ENCODE peak calls at places on chromosomes 4 and X, in eight cellular contexts. T is spleen, G is tibial nerve, Q is stomach, P is ovary, L is A549, H is IMR-90, A is uterus. C is an unnamed sample.

GRCh38 chrX:115553171-115553570 is 7.8 kb upstream of the PLS3 start:
- DNase-seq in Q (no peak), A (no peak), P (no peak), H (no peak), T (no peak), L (no peak), G (no peak), C (no peak)

GRCh38 chr4:65825121-65825520 is 154.8 kb upstream of the EPHA5 start:
- DNase-seq in G (no peak), T (no peak), H (peak), Q (no peak), L (no peak), P (no peak), A (no peak), C (no peak)

GRCh38 chr4:1187182-1187581 is 14.8 kb upstream of the SPON2 start:
- DNase-seq in G (no peak), Q (peak), H (peak), L (no peak), A (peak), P (no peak), T (no peak), C (peak)

GRCh38 chr4:26827798-26828197 is 32.8 kb upstream of the STIM2 start:
- DNase-seq in T (no peak), P (no peak), A (no peak), G (no peak), Q (no peak), H (no peak), L (no peak), C (no peak)

GRCh38 chr4:8374851-8375649 is 65.5 kb downstream of the ACOX3 start:
- DNase-seq in L (no peak), A (no peak), Q (no peak), G (no peak), T (peak), H (no peak), P (peak), C (no peak)

GRCh38 chr4:140185725-140186124 is 31.7 kb upstream of the MAML3 start:
- DNase-seq in L (no peak), P (no peak), G (no peak), H (no peak), A (no peak), Q (no peak), T (no peak), C (no peak)

GRCh38 chrX:128975716-128976115 is 547.6 kb downstream of the SMARCA1 start:
- DNase-seq in A (no peak), T (no peak), Q (peak), H (no peak), P (no peak), G (peak), L (peak), C (peak)

GRCh38 chr4:88219099-88219498 is 60.7 kb upstream of the ABCG2 start:
- DNase-seq in H (peak), G (no peak), T (no peak), Q (no peak), P (no peak), L (peak), A (no peak), C (no peak)

GRCh38 chr4:17475481-17475880 is 36.4 kb downstream of the QDPR start:
- DNase-seq in A (no peak), Q (no peak), H (peak), G (no peak), T (no peak), L (no peak), P (no peak), C (no peak)

GRCh38 chr4:47704693-47705325 is 133.1 kb downstream of the CORIN start:
- DNase-seq in A (no peak), L (no peak), Q (peak), G (no peak), P (no peak), T (no peak), H (peak), C (no peak)

GRCh38 chr4:44558206-44558605 is 93.2 kb downstream of the YIPF7 start:
- DNase-seq in H (no peak), Q (no peak), A (no peak), P (no peak), G (no peak), L (no peak), T (no peak), C (no peak)
- TF ChIP-seq CTCF in H (no peak), Q (no peak), A (no peak), P (no peak), G (no peak), L (no peak), T (no peak), C (no peak)

DNA sequence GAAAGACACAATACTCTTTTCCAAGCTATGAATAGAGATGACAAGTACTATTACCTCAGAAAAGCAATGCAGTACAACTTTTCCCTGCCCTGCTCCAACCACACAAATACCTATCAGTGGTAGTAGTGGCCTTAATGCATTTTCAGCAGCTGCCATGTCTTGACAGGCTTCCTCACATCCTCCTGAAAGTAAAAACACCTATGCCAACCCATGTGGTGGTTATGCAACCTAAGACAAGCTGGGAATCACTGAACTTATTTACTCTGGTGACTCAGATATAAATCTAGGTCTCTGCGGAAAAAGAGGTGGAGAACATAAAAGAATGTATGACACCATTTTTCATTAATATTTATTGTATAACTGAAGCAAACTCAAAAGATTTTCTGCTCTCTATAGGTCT is 14.5 kb downstream of the WDFY3 start:
- DNase-seq in G (no peak), P (no peak), H (peak), T (no peak), A (no peak), L (peak), Q (no peak), C (no peak)
- H3K27ac ChIP-seq in G (no peak), P (no peak), H (no peak), T (no peak), A (no peak), L (peak), Q (peak), C (no peak)

GRCh38 chrX:118726887-118727685 is at the start of gene IL13RA1:
- DNase-seq in H (peak), L (peak), G (peak), Q (peak), T (peak), A (peak), P (peak), C (peak)
- TF ChIP-seq POLR2A in H (peak), L (peak), G (no peak), Q (no peak), T (peak), A (peak), P (peak), C (peak)

GRCh38 chr4:7296661-7297335 is 104.5 kb downstream of the SORCS2 start:
- DNase-seq in T (no peak), L (no peak), G (no peak), A (no peak), H (no peak), Q (no peak), P (no peak), C (no peak)

GRCh38 chr4:7297374-7297773 is 105.0 kb downstream of the SORCS2 start:
- DNase-seq in G (no peak), T (no peak), L (no peak), H (no peak), Q (no peak), P (no peak), A (no peak), C (no peak)

GRCh38 chr4:7297881-7298280 is 105.5 kb downstream of the SORCS2 start:
- DNase-seq in T (no peak), A (no peak), H (no peak), Q (no peak), P (no peak), L (no peak), G (no peak), C (no peak)

GRCh38 chr4:7295201-7295916 is 103.0 kb downstream of the SORCS2 start:
- DNase-seq in L (no peak), P (peak), A (peak), G (peak), T (no peak), Q (no peak), H (no peak), C (peak)

GRCh38 chr4:7295917-7296660 is 103.8 kb downstream of the SORCS2 start:
- DNase-seq in P (peak), L (peak), Q (no peak), H (peak), T (no peak), A (peak), G (peak), C (peak)
- TF ChIP-seq CTCF in P (peak), L (peak), Q (no peak), H (peak), T (peak), A (peak), G (peak), C (peak)

DNA sequence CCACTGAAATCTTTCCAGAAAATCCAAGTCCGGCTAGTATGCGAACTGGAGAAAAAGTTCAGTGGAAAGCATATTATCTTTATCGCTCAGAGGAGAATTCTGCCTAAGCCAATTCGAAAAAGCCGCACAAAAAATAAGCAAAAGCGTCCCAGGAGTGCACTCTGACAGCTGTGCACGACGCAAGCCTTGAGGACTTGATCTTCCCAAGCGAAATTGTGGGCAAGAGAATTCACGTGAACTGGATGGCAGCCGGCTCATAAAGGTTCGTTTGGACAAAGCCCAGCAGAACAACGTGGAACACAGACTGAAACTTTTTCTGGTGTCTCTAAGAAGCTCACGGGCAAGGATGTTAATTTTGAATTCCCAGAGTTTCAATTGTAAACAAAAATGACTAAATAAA is 34.4 kb downstream of the STX18 start:
- DNase-seq in T (no peak), H (no peak), G (no peak), Q (no peak), P (no peak), L (no peak), A (no peak), C (no peak)
- H3K27ac ChIP-seq in T (no peak), H (no peak), G (no peak), Q (no peak), P (peak), L (no peak), A (peak), C (peak)

GRCh38 chr4:5824635-5825034 is 68.3 kb downstream of the CRMP1 start:
- DNase-seq in H (peak), T (no peak), Q (no peak), P (no peak), G (no peak), L (peak), A (no peak), C (no peak)
- TF ChIP-seq POLR2A in H (no peak), T (no peak), Q (no peak), P (no peak), G (no peak), L (no peak), A (no peak), C (no peak)

GRCh38 chrX:153398275-153398960 is 2.7 kb downstream of the PNMA6E start:
- DNase-seq in L (no peak), T (peak), P (peak), H (no peak), Q (no peak), G (no peak), A (no peak), C (no peak)

GRCh38 chrX:153397256-153397960 is 3.7 kb downstream of the PNMA6E start:
- DNase-seq in H (no peak), Q (no peak), P (peak), G (no peak), A (no peak), L (no peak), T (peak), C (no peak)

GRCh38 chrX:153396320-153397195 is 4.6 kb downstream of the PNMA6E start:
- DNase-seq in A (no peak), H (no peak), G (no peak), Q (no peak), T (peak), L (no peak), P (peak), C (no peak)

GRCh38 chrX:153401133-153401764 is at the start of gene PNMA6E:
- DNase-seq in H (no peak), L (no peak), G (no peak), Q (no peak), P (no peak), T (peak), A (no peak), C (no peak)

DNA sequence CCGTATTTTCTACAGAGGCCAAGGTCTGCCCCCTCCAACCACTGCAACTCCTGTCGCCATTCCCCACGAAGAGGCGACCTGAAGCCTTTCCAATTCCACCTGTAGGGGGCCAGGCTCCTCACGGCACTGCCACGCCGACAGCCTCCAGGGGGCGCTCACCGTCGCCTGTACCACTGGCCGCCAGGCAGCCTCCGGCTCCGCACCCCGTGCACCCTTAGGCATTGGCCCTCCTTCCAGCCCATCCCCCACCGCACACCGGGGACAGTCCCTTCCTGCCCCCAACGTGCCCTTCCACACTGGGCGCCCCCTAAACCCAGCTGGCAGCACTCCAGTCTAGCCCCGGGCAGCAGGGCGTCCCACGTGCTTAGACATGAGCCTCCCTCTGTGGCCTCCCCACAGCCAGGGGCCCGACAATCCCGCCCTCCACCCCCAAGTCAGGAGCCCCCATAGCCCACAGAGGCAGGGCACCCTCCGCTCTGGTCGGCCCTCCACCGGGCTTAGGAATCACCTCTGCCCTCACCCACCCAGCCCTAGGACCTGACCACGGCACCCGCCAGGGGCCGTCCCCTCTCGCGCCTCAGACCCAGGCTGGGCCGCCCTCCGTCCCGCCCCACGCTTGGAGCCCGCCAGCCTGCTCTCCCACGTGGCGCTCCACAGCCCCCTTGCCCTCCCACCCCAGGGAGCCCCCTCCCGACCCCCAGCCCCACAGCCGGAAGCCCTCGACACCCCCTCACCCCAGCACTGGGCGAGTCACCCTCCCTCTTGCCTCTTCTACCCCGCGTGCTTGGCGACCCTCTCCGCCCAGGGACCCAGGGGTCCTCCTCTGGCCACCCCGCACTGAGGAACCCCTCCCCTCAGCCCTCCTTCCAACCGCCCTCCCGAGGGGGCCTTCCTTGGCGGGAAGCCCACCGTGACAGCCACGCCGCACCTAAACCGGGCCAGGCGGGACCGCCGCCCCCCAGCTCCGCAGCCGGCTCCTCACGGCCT is 711 bp downstream of the PNMA6E start:
- DNase-seq in Q (peak), L (peak), G (no peak), P (no peak), H (no peak), A (no peak), T (peak), C (peak)
- TF ChIP-seq CTCF in Q (no peak), L (peak), G (no peak), P (peak), H (peak), A (no peak), T (peak), C (peak)

DNA sequence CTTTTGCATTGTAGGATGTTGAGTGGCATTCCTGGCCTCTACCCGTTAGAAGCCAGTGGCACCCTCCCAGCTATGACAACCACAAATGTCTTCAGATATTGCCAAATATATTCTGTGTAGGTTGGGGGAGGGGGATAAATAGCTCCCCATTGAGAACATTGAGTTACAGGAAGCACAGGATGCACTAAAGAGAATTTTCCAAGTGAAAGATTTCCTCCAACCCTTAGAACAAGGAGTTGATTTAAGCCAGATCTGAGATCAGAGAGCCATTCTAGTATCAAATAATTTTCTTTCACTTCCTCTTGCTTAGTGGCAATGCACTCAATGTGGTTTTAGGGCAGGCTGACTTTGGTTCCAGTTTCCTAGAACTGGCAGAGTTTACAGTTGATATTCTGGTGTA is 436.6 kb downstream of the C4orf33 start:
- DNase-seq in Q (no peak), P (no peak), T (no peak), H (no peak), G (no peak), L (no peak), A (no peak), C (no peak)
- H3K27ac ChIP-seq in Q (no peak), P (no peak), T (no peak), H (no peak), G (no peak), L (no peak), A (no peak), C (no peak)

GRCh38 chrX:40173662-40174593 is 76.2 kb upstream of the BCOR start:
- DNase-seq in H (no peak), A (peak), Q (peak), L (no peak), T (peak), G (no peak), P (peak), C (peak)
- TF ChIP-seq POLR2A in H (no peak), A (no peak), Q (no peak), L (no peak), T (no peak), G (no peak), P (no peak), C (no peak)

GRCh38 chrX:144896323-144896722 is 351.0 kb upstream of the SPANXN1 start:
- DNase-seq in L (no peak), G (no peak), T (no peak), H (no peak), P (no peak), A (no peak), Q (no peak), C (no peak)
- TF ChIP-seq CTCF in L (no peak), G (no peak), T (no peak), H (peak), P (no peak), A (no peak), Q (no peak), C (no peak)